ENCODE peak calls at places on chromosomes 5 and 9, in eight cellular contexts. T is activated gamma-delta T cell treated with anti-CD3 and anti-CD28 coated beads, Interleukin-2, amount 50 U/mL, for 16 hours; D is CD4-positive, alpha-beta T cell; M is H54; G is stimulated activated CD8-positive, alpha-beta memory T cell treated with anti-CD3 and anti-CD28 coated beads, Interleukin-15, amount 100 ng/mL, for 48 hours; U is right atrium auricular region; Y is tibial nerve; F is progenitor cell of endocrine pancreas. Q is an unnamed sample.

GRCh38 chr5:32465076-32465475 is 20.5 kb upstream of the ZFR start:
- DNase-seq in T (no peak), G (no peak), D (no peak), M (no peak), Y (no peak), U (no peak), F (no peak), Q (no peak)

GRCh38 chr9:36924071-36924470 is 110.0 kb downstream of the PAX5 start:
- DNase-seq in G (no peak), U (no peak), M (peak), Y (no peak), F (no peak), D (no peak), T (no peak), Q (no peak)

GRCh38 chr5:10679336-10679988 is 81.6 kb downstream of the DAP start:
- DNase-seq in M (no peak), F (no peak), U (no peak), G (no peak), T (no peak), D (no peak), Y (no peak), Q (no peak)

GRCh38 chr9:91047529-91047928 is 245.9 kb downstream of the SYK start:
- DNase-seq in G (peak), U (peak), D (no peak), M (no peak), T (no peak), Y (no peak), F (no peak), Q (no peak)

GRCh38 chr9:20551835-20552234 is 70.5 kb downstream of the MLLT3 start:
- DNase-seq in M (no peak), U (no peak), T (no peak), G (no peak), D (no peak), Y (no peak), F (no peak), Q (no peak)

GRCh38 chr5:35281613-35282012 is 51.3 kb upstream of the PRLR start:
- DNase-seq in D (no peak), U (no peak), Y (no peak), T (no peak), G (no peak), M (no peak), F (no peak), Q (no peak)

GRCh38 chr9:93900971-93901861 is 53.9 kb downstream of the BARX1 start:
- DNase-seq in D (no peak), T (no peak), M (no peak), G (no peak), F (peak), Y (no peak), U (no peak), Q (no peak)

GRCh38 chr5:31049933-31050704 is 143.4 kb upstream of the CDH6 start:
- DNase-seq in M (no peak), U (no peak), G (no peak), T (no peak), Y (no peak), F (no peak), D (no peak), Q (no peak)

GRCh38 chr9:121698627-121699270 is 47.3 kb downstream of the DAB2IP start:
- DNase-seq in Y (no peak), T (no peak), M (peak), U (no peak), F (peak), D (no peak), G (no peak), Q (no peak)

GRCh38 chr5:39578887-39579497 is 154.2 kb upstream of the DAB2 start:
- DNase-seq in U (no peak), M (no peak), D (no peak), G (no peak), T (no peak), Y (no peak), F (no peak), Q (no peak)

GRCh38 chr9:109641079-109641659 is 138.8 kb upstream of the PALM2AKAP2 start:
- DNase-seq in T (no peak), G (no peak), U (no peak), D (no peak), M (no peak), Y (no peak), F (no peak), Q (no peak)

GRCh38 chr5:175257847-175258194 is 186.2 kb downstream of the DRD1 start:
- DNase-seq in T (no peak), D (no peak), M (no peak), U (no peak), Y (no peak), G (no peak), F (no peak), Q (no peak)

GRCh38 chr9:82271099-82271498 is 282.5 kb downstream of the SPATA31D1 start:
- DNase-seq in M (no peak), G (no peak), U (no peak), F (no peak), D (no peak), Y (no peak), T (no peak), Q (no peak)

GRCh38 chr5:159912033-159912800 is 4.1 kb upstream of the ADRA1B start:
- DNase-seq in M (no peak), U (no peak), Y (no peak), D (no peak), G (no peak), T (no peak), F (no peak), Q (no peak)

GRCh38 chr5:55226934-55227737 is at the start of gene MCIDAS:
- DNase-seq in D (no peak), T (no peak), Y (no peak), F (peak), G (peak), M (peak), U (no peak), Q (peak)

GRCh38 chr5:83527722-83528438 is 56.3 kb downstream of the VCAN start:
- DNase-seq in F (no peak), D (no peak), T (no peak), U (no peak), G (no peak), M (no peak), Y (no peak), Q (no peak)

GRCh38 chr5:7671420-7671819 is 179.5 kb downstream of the CFAP90 start:
- DNase-seq in G (no peak), U (no peak), F (no peak), D (no peak), Y (no peak), M (no peak), T (no peak), Q (no peak)

GRCh38 chr5:5340206-5340729 is 82.2 kb upstream of the ICE1 start:
- DNase-seq in D (no peak), F (no peak), T (no peak), G (no peak), U (peak), Y (peak), M (peak), Q (no peak)

GRCh38 chr5:33321026-33321425 is 119.7 kb upstream of the TARS1 start:
- DNase-seq in Y (peak), D (no peak), F (no peak), T (no peak), U (peak), M (peak), G (no peak), Q (no peak)

GRCh38 chr9:128127568-128127989 is at the start of gene PTGES2:
- DNase-seq in G (peak), D (peak), F (peak), U (peak), T (peak), Y (peak), M (peak), Q (peak)

GRCh38 chr5:132056610-132057497 is 3.6 kb upstream of the IL3 start:
- DNase-seq in T (no peak), G (no peak), Y (no peak), M (no peak), U (peak), D (no peak), F (peak), Q (no peak)

GRCh38 chr9:22030101-22030598 is 21.0 kb upstream of the CDKN2B start:
- DNase-seq in U (no peak), G (no peak), F (no peak), T (no peak), M (no peak), Y (no peak), D (no peak), Q (no peak)

GRCh38 chr9:137784641-137785513 is 92.7 kb upstream of the CACNA1B start:
- DNase-seq in T (no peak), M (no peak), U (no peak), Y (no peak), F (no peak), G (no peak), D (no peak), Q (no peak)

GRCh38 chr9:134413890-134414731 is 87.9 kb downstream of the RXRA start:
- DNase-seq in U (peak), T (no peak), D (no peak), M (peak), F (no peak), G (no peak), Y (no peak), Q (no peak)

GRCh38 chr5:173391031-173391430 is 62.8 kb upstream of the STC2 start:
- DNase-seq in G (no peak), Y (no peak), U (no peak), F (no peak), M (no peak), D (no peak), T (no peak), Q (no peak)

GRCh38 chr5:81842795-81843377 is 92.0 kb upstream of the SSBP2 start:
- DNase-seq in M (no peak), Y (no peak), D (no peak), T (no peak), U (no peak), F (no peak), G (no peak), Q (no peak)